ENCODE peak calls at places on chromosomes 5 and 9, in six cellular contexts. One of them, this sample, is unnamed.

GRCh38 chr5:60649288-60649917 is 50.6 kb downstream of the DEPDC1B start:
- DNase-seq in T-helper 22 cell: no peak
- DNase-seq in smooth muscle cell of the brain vasculature: peak
- DNase-seq in naive thymus-derived CD4-positive, alpha-beta T cell: no peak
- DNase-seq in stimulated activated CD8-positive, alpha-beta memory T cell treated with anti-CD3 and anti-CD28 coated beads, Interleukin-7, amount 100 ng/mL, for 1 hour: no peak
- DNase-seq in tibial nerve: no peak
- DNase-seq in this sample: peak

GRCh38 chr5:128015978-128016377 is 67.6 kb upstream of the SLC12A2 start:
- DNase-seq in tibial nerve: no peak
- DNase-seq in naive thymus-derived CD4-positive, alpha-beta T cell: no peak
- DNase-seq in smooth muscle cell of the brain vasculature: no peak
- DNase-seq in stimulated activated CD8-positive, alpha-beta memory T cell treated with anti-CD3 and anti-CD28 coated beads, Interleukin-7, amount 100 ng/mL, for 1 hour: no peak
- DNase-seq in T-helper 22 cell: no peak
- DNase-seq in this sample: no peak

GRCh38 chr5:174141398-174141797 is 95.9 kb downstream of the NSG2 start:
- DNase-seq in T-helper 22 cell: no peak
- DNase-seq in naive thymus-derived CD4-positive, alpha-beta T cell: no peak
- DNase-seq in stimulated activated CD8-positive, alpha-beta memory T cell treated with anti-CD3 and anti-CD28 coated beads, Interleukin-7, amount 100 ng/mL, for 1 hour: no peak
- DNase-seq in tibial nerve: no peak
- DNase-seq in smooth muscle cell of the brain vasculature: no peak
- DNase-seq in this sample: no peak

GRCh38 chr9:70229026-70229425 is 29.8 kb upstream of the SMC5 start:
- DNase-seq in T-helper 22 cell: no peak
- DNase-seq in naive thymus-derived CD4-positive, alpha-beta T cell: no peak
- DNase-seq in smooth muscle cell of the brain vasculature: no peak
- DNase-seq in stimulated activated CD8-positive, alpha-beta memory T cell treated with anti-CD3 and anti-CD28 coated beads, Interleukin-7, amount 100 ng/mL, for 1 hour: no peak
- DNase-seq in tibial nerve: no peak
- DNase-seq in this sample: no peak

GRCh38 chr9:92618633-92619225 is 51.2 kb downstream of the IPPK start:
- DNase-seq in smooth muscle cell of the brain vasculature: no peak
- DNase-seq in T-helper 22 cell: no peak
- DNase-seq in stimulated activated CD8-positive, alpha-beta memory T cell treated with anti-CD3 and anti-CD28 coated beads, Interleukin-7, amount 100 ng/mL, for 1 hour: no peak
- DNase-seq in naive thymus-derived CD4-positive, alpha-beta T cell: no peak
- DNase-seq in tibial nerve: no peak
- DNase-seq in this sample: no peak

GRCh38 chr9:36900856-36901220 is 133.2 kb downstream of the PAX5 start:
- DNase-seq in smooth muscle cell of the brain vasculature: no peak
- DNase-seq in stimulated activated CD8-positive, alpha-beta memory T cell treated with anti-CD3 and anti-CD28 coated beads, Interleukin-7, amount 100 ng/mL, for 1 hour: no peak
- DNase-seq in naive thymus-derived CD4-positive, alpha-beta T cell: no peak
- DNase-seq in T-helper 22 cell: no peak
- DNase-seq in tibial nerve: no peak
- DNase-seq in this sample: no peak

GRCh38 chr9:88034964-88035363 is 60.6 kb upstream of the CDK20 start:
- DNase-seq in tibial nerve: no peak
- DNase-seq in T-helper 22 cell: no peak
- DNase-seq in stimulated activated CD8-positive, alpha-beta memory T cell treated with anti-CD3 and anti-CD28 coated beads, Interleukin-7, amount 100 ng/mL, for 1 hour: no peak
- DNase-seq in smooth muscle cell of the brain vasculature: no peak
- DNase-seq in naive thymus-derived CD4-positive, alpha-beta T cell: no peak
- DNase-seq in this sample: no peak

GRCh38 chr5:78116167-78116566 is 178.3 kb downstream of the AP3B1 start:
- DNase-seq in stimulated activated CD8-positive, alpha-beta memory T cell treated with anti-CD3 and anti-CD28 coated beads, Interleukin-7, amount 100 ng/mL, for 1 hour: no peak
- DNase-seq in smooth muscle cell of the brain vasculature: no peak
- DNase-seq in naive thymus-derived CD4-positive, alpha-beta T cell: no peak
- DNase-seq in tibial nerve: no peak
- DNase-seq in T-helper 22 cell: no peak
- DNase-seq in this sample: no peak

GRCh38 chr9:104915049-104915448 is 12.9 kb downstream of the ABCA1 start:
- DNase-seq in T-helper 22 cell: no peak
- DNase-seq in naive thymus-derived CD4-positive, alpha-beta T cell: no peak
- DNase-seq in smooth muscle cell of the brain vasculature: no peak
- DNase-seq in tibial nerve: no peak
- DNase-seq in stimulated activated CD8-positive, alpha-beta memory T cell treated with anti-CD3 and anti-CD28 coated beads, Interleukin-7, amount 100 ng/mL, for 1 hour: no peak
- DNase-seq in this sample: no peak

This sample was measured in NCI-H510A treated with DMSO at 0.1 percent for 48 hours.